ENCODE peak calls at places on chromosomes 3 and 15, in seven cellular contexts. J is colonic mucosa, M is pancreas, R is left lung, E is neural progenitor cell, O is neuronal stem cell, T is left ventricle myocardium inferior. F is an unnamed sample.
A peak's percentile ranks its signal among the peaks of the same experiment; 100 is the strongest.

GRCh38 chr3:57956119-57956832 is 51.9 kb upstream of the FLNB start:
- DNase-seq in M (no peak), E (no peak), T (no peak), J (no peak), R (no peak), O (no peak), F (no peak)

GRCh38 chr3:115498898-115499297 is 124.4 kb upstream of the GAP43 start:
- DNase-seq in R (no peak), J (no peak), T (no peak), M (no peak), E (no peak), O (no peak), F (no peak)

GRCh38 chr3:20846792-20847191 is 660.8 kb upstream of the SGO1 start:
- DNase-seq in E (no peak), R (no peak), M (no peak), T (no peak), J (no peak), O (no peak), F (no peak)

GRCh38 chr3:168457973-168458539 is 362.3 kb upstream of the GOLIM4 start:
- DNase-seq in R (no peak), T (no peak), M (no peak), E (no peak), O (no peak), J (no peak), F (no peak)

GRCh38 chr15:101191242-101191641 is 60.6 kb downstream of the CHSY1 start:
- DNase-seq in R (no peak), T (no peak), M (no peak), O (no peak), J (no peak), E (no peak), F (no peak)

GRCh38 chr3:13401149-13401548 is 19.0 kb downstream of the NUP210 start:
- DNase-seq in E (no peak), J (no peak), O (no peak), M (no peak), T (no peak), R (no peak), F (no peak)

GRCh38 chr15:77039817-77040216 is 31.1 kb downstream of the TSPAN3 start:
- DNase-seq in E (no peak), T (peak; percentile 14), R (no peak), M (no peak), J (no peak), O (no peak), F (no peak)

GRCh38 chr15:45402955-45403892 is 24.9 kb upstream of the GATM start:
- DNase-seq in E (peak; percentile 49), O (peak; percentile 17), T (peak; percentile 25), M (peak; percentile 69), J (peak; percentile 44), R (peak; percentile 54), F (peak; percentile 68)

GRCh38 chr15:81497226-81497625 is 123.2 kb upstream of the TMC3 start:
- DNase-seq in E (no peak), R (no peak), O (no peak), T (no peak), M (no peak), J (no peak), F (no peak)

GRCh38 chr3:68878322-68878721 is 54.0 kb downstream of the TAFA4 start:
- DNase-seq in M (no peak), E (peak; percentile 50), O (peak; percentile 24), J (no peak), T (no peak), R (no peak), F (no peak)

GRCh38 chr3:68447885-68448284 is 484.5 kb downstream of the TAFA4 start:
- DNase-seq in T (no peak), M (no peak), E (peak; percentile 15), R (no peak), O (no peak), J (no peak), F (peak; percentile 53)

GRCh38 chr3:171712168-171712938 is 97.9 kb downstream of the PLD1 start:
- DNase-seq in E (no peak), M (no peak), R (no peak), O (no peak), T (no peak), J (no peak), F (no peak)

GRCh38 chr3:87191175-87191574 is 35.9 kb upstream of the CHMP2B start:
- DNase-seq in T (no peak), M (no peak), J (no peak), R (no peak), O (no peak), E (no peak), F (no peak)

GRCh38 chr15:43230640-43231115 is 9.9 kb upstream of the EPB42 start:
- DNase-seq in E (no peak), M (no peak), O (no peak), T (no peak), R (no peak), J (no peak), F (no peak)

GRCh38 chr3:152349397-152349796 is 80.7 kb downstream of the MBNL1 start:
- DNase-seq in R (no peak), O (no peak), T (no peak), M (no peak), J (no peak), E (no peak), F (no peak)

GRCh38 chr3:59438492-59438891 is 388.7 kb upstream of the CFAP20DC start:
- DNase-seq in O (no peak), M (no peak), R (no peak), J (no peak), E (no peak), T (no peak), F (no peak)

GRCh38 chr3:196422976-196423781 is 9.0 kb downstream of the UBXN7 start:
- DNase-seq in R (no peak), O (no peak), J (peak; percentile 20), E (no peak), M (peak; percentile 71), T (peak; percentile 89), F (peak; percentile 47)

GRCh38 chr15:63597033-63597790 is at the start of gene FBXL22:
- DNase-seq in J (peak; percentile 50), E (no peak), M (no peak), O (no peak), T (peak; percentile 52), R (peak; percentile 54), F (peak; percentile 58)

GRCh38 chr15:44286814-44287555 is 1.5 kb upstream of the GOLM2 start:
- DNase-seq in J (no peak), R (no peak), O (no peak), T (no peak), M (peak; percentile 14), E (no peak), F (peak; percentile 42)

GRCh38 chr3:39542588-39542988 is 75.1 kb downstream of the MOBP start:
- DNase-seq in J (no peak), T (no peak), M (no peak), O (no peak), R (no peak), E (no peak), F (no peak)

GRCh38 chr3:146117406-146118285 is 43.3 kb downstream of the PLOD2 start:
- DNase-seq in R (no peak), O (no peak), J (no peak), E (no peak), T (no peak), M (no peak), F (no peak)

GRCh38 chr3:104907507-104907906 is 459.2 kb upstream of the ALCAM start:
- DNase-seq in M (no peak), T (no peak), J (no peak), O (no peak), E (no peak), R (no peak), F (no peak)

GRCh38 chr3:13042127-13042931 is 30.9 kb downstream of the IQSEC1 start:
- DNase-seq in O (no peak), E (peak; percentile 54), J (no peak), M (no peak), R (no peak), T (no peak), F (no peak)

GRCh38 chr3:46883252-46884185 is 6.0 kb downstream of the PTH1R start:
- DNase-seq in M (no peak), J (no peak), T (no peak), E (peak; percentile 75), R (no peak), O (no peak), F (peak; percentile 75)
- H3K27me3 ChIP-seq in M (no peaks in the 10 kb centered on the region), J (peaks cover 43% of the 10 kb centered on the region), T (peaks cover 43% of the 10 kb centered on the region), E (peaks cover 98% of the 10 kb centered on the region), R (peaks cover 33% of the 10 kb centered on the region), O (peaks cover 90% of the 10 kb centered on the region), F (peaks cover 59% of the 10 kb centered on the region)

GRCh38 chr3:120169407-120169806 is 75.2 kb upstream of the GSK3B start:
- DNase-seq in T (no peak), R (no peak), O (no peak), J (no peak), E (no peak), M (no peak), F (no peak)

GRCh38 chr3:120168611-120169010 is 74.4 kb upstream of the GSK3B start:
- DNase-seq in R (no peak), E (no peak), O (no peak), T (no peak), J (no peak), M (no peak), F (no peak)

GRCh38 chr3:120171134-120171863 is 77.1 kb upstream of the GSK3B start:
- DNase-seq in T (no peak), E (no peak), R (no peak), J (peak; percentile 9), O (no peak), M (no peak), F (no peak)

GRCh38 chr3:120172070-120172469 is 77.8 kb upstream of the GSK3B start:
- DNase-seq in R (no peak), T (no peak), M (no peak), E (no peak), J (peak; percentile 14), O (no peak), F (no peak)

DNA sequence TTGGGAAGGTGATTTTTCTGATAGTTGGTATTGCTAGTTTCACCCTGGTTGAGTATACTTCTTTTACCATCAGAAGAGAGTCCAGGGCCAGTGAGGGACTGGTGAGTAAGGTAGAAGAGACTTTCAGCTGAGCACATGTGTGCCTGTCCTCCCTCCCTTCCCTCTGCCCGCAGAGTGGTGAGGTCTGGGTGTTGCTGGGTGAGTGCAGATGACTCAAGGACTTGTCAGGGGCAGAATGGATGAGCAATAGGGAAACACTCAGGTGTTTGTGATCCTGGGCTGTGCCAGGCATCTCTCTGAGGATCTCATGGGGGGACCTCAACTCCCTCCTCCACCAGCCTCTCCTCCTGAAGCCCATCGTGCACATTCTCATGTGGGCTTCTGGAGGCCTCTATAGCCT is 76.0 kb upstream of the GSK3B start:
- DNase-seq in R (no peak), T (no peak), M (no peak), J (no peak), E (no peak), O (no peak), F (no peak)
- H3K4me1 ChIP-seq in R (no peaks in the 10 kb centered on the region), T (peaks cover 6% of the 10 kb centered on the region), M (no peaks in the 10 kb centered on the region), J (no peaks in the 10 kb centered on the region), E (no peaks in the 10 kb centered on the region), O (no peaks in the 10 kb centered on the region), F (no peaks in the 10 kb centered on the region)

GRCh38 chr3:42752961-42753360 is 20.1 kb downstream of the CCDC13 start:
- DNase-seq in J (no peak), R (no peak), O (no peak), M (no peak), E (no peak), T (no peak), F (peak; percentile 6)
- H3K27me3 ChIP-seq in J (no peaks in the 10 kb centered on the region), R (no peaks in the 10 kb centered on the region), O (no peaks in the 10 kb centered on the region), M (no peaks in the 10 kb centered on the region), E (no peaks in the 10 kb centered on the region), T (no peaks in the 10 kb centered on the region), F (no peaks in the 10 kb centered on the region)

DNA sequence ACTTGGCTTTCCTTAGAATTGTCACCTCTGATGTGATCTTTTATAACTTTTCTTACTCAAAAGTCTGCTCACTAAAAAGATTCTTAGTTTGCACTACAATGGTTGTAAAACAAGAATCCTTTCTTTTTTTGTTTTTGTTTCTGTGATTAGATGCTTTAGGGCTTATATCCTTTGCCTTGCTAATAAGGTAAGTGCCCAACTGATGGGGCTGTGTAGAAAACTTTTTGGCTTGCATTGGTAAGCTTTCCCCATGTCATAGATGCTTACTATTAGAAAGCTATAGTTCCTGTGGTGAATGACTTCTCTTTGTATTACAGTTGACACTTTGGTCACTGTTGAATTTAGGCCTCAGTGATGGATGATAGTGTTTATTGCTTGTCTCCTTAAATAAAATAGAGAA is 5.1 kb downstream of the ABHD5 start:
- DNase-seq in M (no peak), O (no peak), T (no peak), J (no peak), R (no peak), E (no peak), F (no peak)
- H3K4me1 ChIP-seq in M (peaks cover 24% of the 10 kb centered on the region), O (no peaks in the 10 kb centered on the region), T (peaks cover 42% of the 10 kb centered on the region), J (peaks cover 6% of the 10 kb centered on the region), R (no peaks in the 10 kb centered on the region), E (peaks cover 21% of the 10 kb centered on the region), F (peaks cover 15% of the 10 kb centered on the region)